ENCODE peak calls at places on chromosomes 6 and 20, in five cellular contexts. One of them, this sample, is unnamed.
A peak's percentile ranks its signal among the peaks of the same experiment; 100 is the strongest.

GRCh38 chr6:26327450-26328264 is 37.3 kb upstream of the BTN3A2 start:
- DNase-seq in GM12878: no peak
- DNase-seq in K562: peak; percentile 43
- DNase-seq in SK-N-SH: peak; percentile 21
- DNase-seq in HepG2: peak; percentile 88
- DNase-seq in this sample: peak; percentile 70

GRCh38 chr6:152600022-152600421 is 37.1 kb downstream of the SYNE1 start:
- DNase-seq in K562: no peak
- DNase-seq in HepG2: no peak
- DNase-seq in SK-N-SH: no peak
- DNase-seq in GM12878: no peak
- DNase-seq in this sample: no peak

GRCh38 chr6:43935921-43936320 is 165.9 kb downstream of the VEGFA start:
- DNase-seq in GM12878: no peak
- DNase-seq in SK-N-SH: no peak
- DNase-seq in K562: no peak
- DNase-seq in HepG2: no peak
- DNase-seq in this sample: no peak

GRCh38 chr20:20255104-20255503 is 112.8 kb upstream of the INSM1 start:
- DNase-seq in SK-N-SH: no peak
- DNase-seq in K562: no peak
- DNase-seq in GM12878: no peak
- DNase-seq in HepG2: no peak
- DNase-seq in this sample: no peak

GRCh38 chr20:62449951-62450815 is 22.8 kb upstream of the RBBP8NL start:
- DNase-seq in SK-N-SH: peak; percentile 74
- DNase-seq in GM12878: no peak
- DNase-seq in K562: no peak
- DNase-seq in HepG2: no peak
- DNase-seq in this sample: no peak

GRCh38 chr6:169724554-169725269 is 412 bp upstream of the PHF10 start:
- DNase-seq in SK-N-SH: peak; percentile 97
- DNase-seq in GM12878: no peak
- DNase-seq in HepG2: peak; percentile 61
- DNase-seq in K562: peak; percentile 92
- DNase-seq in this sample: peak; percentile 44

GRCh38 chr6:138577151-138577915 is 78.0 kb upstream of the NHSL1 start:
- DNase-seq in GM12878: peak; percentile 16
- DNase-seq in SK-N-SH: no peak
- DNase-seq in K562: no peak
- DNase-seq in HepG2: no peak
- DNase-seq in this sample: no peak

GRCh38 chr6:138410972-138411667 is 7.1 kb downstream of the HEBP2 start:
- DNase-seq in GM12878: no peak
- DNase-seq in HepG2: no peak
- DNase-seq in SK-N-SH: no peak
- DNase-seq in K562: no peak
- DNase-seq in this sample: no peak

GRCh38 chr20:61650912-61651733 is 399.1 kb downstream of the CDH4 start:
- DNase-seq in HepG2: no peak
- DNase-seq in GM12878: no peak
- DNase-seq in K562: no peak
- DNase-seq in SK-N-SH: no peak
- DNase-seq in this sample: no peak

GRCh38 chr6:163710552-163710951 is 296.0 kb downstream of the QKI start:
- DNase-seq in SK-N-SH: no peak
- DNase-seq in GM12878: no peak
- DNase-seq in HepG2: no peak
- DNase-seq in K562: no peak
- DNase-seq in this sample: peak; percentile 12

GRCh38 chr6:160477901-160478300 is 129.7 kb downstream of the SLC22A3 start:
- DNase-seq in K562: no peak
- DNase-seq in GM12878: no peak
- DNase-seq in HepG2: no peak
- DNase-seq in SK-N-SH: no peak
- DNase-seq in this sample: no peak

GRCh38 chr20:270517-270916 is 13.0 kb downstream of the DEFB132 start:
- DNase-seq in SK-N-SH: no peak
- DNase-seq in HepG2: no peak
- DNase-seq in K562: no peak
- DNase-seq in GM12878: no peak
- DNase-seq in this sample: no peak

GRCh38 chr6:12545837-12546658 is 170.5 kb upstream of the PHACTR1 start:
- DNase-seq in K562: no peak
- DNase-seq in GM12878: no peak
- DNase-seq in HepG2: no peak
- DNase-seq in SK-N-SH: no peak
- DNase-seq in this sample: no peak

GRCh38 chr20:17171750-17172149 is 55.1 kb upstream of the PCSK2 start:
- DNase-seq in HepG2: no peak
- DNase-seq in SK-N-SH: no peak
- DNase-seq in GM12878: no peak
- DNase-seq in K562: no peak
- DNase-seq in this sample: no peak

GRCh38 chr6:162773996-162774395 is 46.2 kb downstream of the PACRG start:
- DNase-seq in HepG2: no peak
- DNase-seq in SK-N-SH: peak; percentile 21
- DNase-seq in K562: no peak
- DNase-seq in GM12878: no peak
- DNase-seq in this sample: no peak

GRCh38 chr6:77466055-77467028 is 3.1 kb upstream of the HTR1B start:
- DNase-seq in K562: no peak
- DNase-seq in SK-N-SH: peak; percentile 54
- DNase-seq in GM12878: no peak
- DNase-seq in HepG2: peak; percentile 20
- DNase-seq in this sample: peak; percentile 62

GRCh38 chr20:54043044-54043967 is 27.1 kb downstream of the BCAS1 start:
- DNase-seq in K562: no peak
- DNase-seq in HepG2: no peak
- DNase-seq in GM12878: no peak
- DNase-seq in SK-N-SH: no peak
- DNase-seq in this sample: no peak

GRCh38 chr6:152893187-152893586 is 89.7 kb downstream of the FBXO5 start:
- DNase-seq in SK-N-SH: no peak
- DNase-seq in K562: no peak
- DNase-seq in GM12878: no peak
- DNase-seq in HepG2: no peak
- DNase-seq in this sample: no peak

GRCh38 chr6:87846446-87846845 is 144.4 kb upstream of the AKIRIN2 start:
- DNase-seq in SK-N-SH: no peak
- DNase-seq in HepG2: no peak
- DNase-seq in GM12878: no peak
- DNase-seq in K562: no peak
- DNase-seq in this sample: no peak

GRCh38 chr6:79330723-79331122 is 96.2 kb upstream of the HMGN3 start:
- DNase-seq in SK-N-SH: no peak
- DNase-seq in GM12878: no peak
- DNase-seq in K562: no peak
- DNase-seq in HepG2: no peak
- DNase-seq in this sample: no peak

GRCh38 chr6:54445207-54445606 is 137.0 kb downstream of the TINAG start:
- DNase-seq in K562: no peak
- DNase-seq in GM12878: no peak
- DNase-seq in HepG2: no peak
- DNase-seq in SK-N-SH: no peak
- DNase-seq in this sample: no peak

GRCh38 chr20:16052406-16052805 is 520.8 kb downstream of the KIF16B start:
- DNase-seq in HepG2: no peak
- DNase-seq in SK-N-SH: no peak
- DNase-seq in K562: no peak
- DNase-seq in GM12878: no peak
- DNase-seq in this sample: no peak

GRCh38 chr6:57165080-57165479 is 7.0 kb upstream of the BAG2 start:
- DNase-seq in HepG2: no peak
- DNase-seq in K562: no peak
- DNase-seq in SK-N-SH: no peak
- DNase-seq in GM12878: no peak
- DNase-seq in this sample: no peak

GRCh38 chr6:123417411-123417810 is 219.3 kb downstream of the TRDN start:
- DNase-seq in GM12878: no peak
- DNase-seq in SK-N-SH: no peak
- DNase-seq in HepG2: no peak
- DNase-seq in K562: no peak
- DNase-seq in this sample: no peak

GRCh38 chr6:100177956-100178355 is 183.9 kb upstream of the MCHR2 start:
- DNase-seq in SK-N-SH: no peak
- DNase-seq in K562: no peak
- DNase-seq in GM12878: no peak
- DNase-seq in HepG2: no peak
- DNase-seq in this sample: no peak

DNA sequence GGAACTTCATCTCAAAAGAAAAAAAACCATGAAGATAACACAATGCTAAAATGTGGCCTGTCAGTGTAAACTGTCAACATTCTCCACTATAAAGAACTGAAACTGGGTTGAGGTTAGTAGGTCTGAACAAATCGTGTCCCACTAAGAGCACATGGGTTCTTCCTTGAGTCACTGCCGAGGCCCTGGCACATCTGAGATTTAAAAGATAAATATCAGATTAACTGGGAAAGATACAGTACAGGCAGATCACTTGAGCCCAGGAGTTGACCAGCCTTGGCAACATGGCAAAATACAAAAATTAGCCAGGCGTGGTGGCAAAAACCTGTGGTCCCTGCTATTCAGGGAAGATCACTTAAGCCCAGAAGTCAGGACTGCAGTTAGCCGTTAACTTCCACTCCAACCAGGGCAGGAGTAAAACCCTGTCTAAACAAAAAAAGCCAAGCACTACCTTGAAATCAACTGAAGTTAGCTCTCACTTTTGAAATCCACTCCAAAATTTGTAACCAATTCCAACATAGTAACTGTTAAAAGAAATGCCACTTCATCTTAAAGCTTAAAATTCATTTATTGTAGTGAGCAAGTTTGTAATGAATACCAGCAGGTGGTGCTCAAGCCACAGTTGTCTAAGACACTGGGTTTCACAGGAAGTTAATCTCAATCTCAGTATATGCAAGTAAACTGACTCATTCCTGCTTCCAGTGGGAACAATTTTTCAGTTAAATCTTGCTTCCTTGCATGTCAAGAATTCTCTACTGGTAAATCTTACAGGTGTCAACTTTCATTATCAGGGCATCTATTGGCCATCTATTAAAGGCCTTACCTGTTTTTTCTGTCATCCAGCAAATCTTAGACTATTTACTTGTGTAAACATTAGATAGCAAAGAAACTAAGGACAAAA is 5.4 kb downstream of the EEF1A1 start:
- DNase-seq in GM12878: no peak
- DNase-seq in SK-N-SH: peak; percentile 39
- DNase-seq in HepG2: peak; percentile 73
- DNase-seq in K562: peak; percentile 27
- DNase-seq in this sample: peak; percentile 66
- TF ChIP-seq GABPA in GM12878: peak; percentile 19
- TF ChIP-seq GABPA in SK-N-SH: no peak
- TF ChIP-seq GABPA in HepG2: no peak
- TF ChIP-seq GABPA in K562: no peak
- TF ChIP-seq GABPA in this sample: no peak

GRCh38 chr6:104954091-104954797 is 2.7 kb upstream of the LIN28B start:
- DNase-seq in GM12878: no peak
- DNase-seq in HepG2: peak; percentile 71
- DNase-seq in SK-N-SH: no peak
- DNase-seq in K562: no peak
- DNase-seq in this sample: no peak
- TF ChIP-seq GABPA in GM12878: no peak
- TF ChIP-seq GABPA in HepG2: no peak
- TF ChIP-seq GABPA in SK-N-SH: no peak
- TF ChIP-seq GABPA in K562: no peak
- TF ChIP-seq GABPA in this sample: no peak

DNA sequence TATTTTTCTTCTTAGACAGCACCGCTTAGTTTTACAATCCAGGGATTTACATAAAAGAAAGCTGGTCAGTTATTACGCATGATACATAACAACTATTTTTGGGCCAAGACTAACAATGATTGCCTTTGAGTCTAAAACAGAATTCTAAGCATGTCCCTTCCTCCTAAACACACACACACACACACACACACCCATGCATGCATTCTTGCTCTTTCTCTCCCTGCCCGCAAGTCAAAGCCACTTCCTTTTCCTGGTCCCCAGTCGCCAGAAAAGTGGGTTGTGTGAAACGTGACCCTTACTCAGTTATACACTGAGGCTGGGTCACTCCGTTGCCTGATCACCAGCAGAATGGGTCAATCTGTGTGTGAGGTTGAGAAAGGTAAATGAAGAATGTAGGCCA is 31.4 kb downstream of the FYN start:
- DNase-seq in SK-N-SH: no peak
- DNase-seq in GM12878: peak; percentile 60
- DNase-seq in HepG2: no peak
- DNase-seq in K562: no peak
- DNase-seq in this sample: peak; percentile 70
- TF ChIP-seq GABPA in SK-N-SH: no peak
- TF ChIP-seq GABPA in GM12878: peak; percentile 65
- TF ChIP-seq GABPA in HepG2: no peak
- TF ChIP-seq GABPA in K562: no peak
- TF ChIP-seq GABPA in this sample: peak; percentile 49

DNA sequence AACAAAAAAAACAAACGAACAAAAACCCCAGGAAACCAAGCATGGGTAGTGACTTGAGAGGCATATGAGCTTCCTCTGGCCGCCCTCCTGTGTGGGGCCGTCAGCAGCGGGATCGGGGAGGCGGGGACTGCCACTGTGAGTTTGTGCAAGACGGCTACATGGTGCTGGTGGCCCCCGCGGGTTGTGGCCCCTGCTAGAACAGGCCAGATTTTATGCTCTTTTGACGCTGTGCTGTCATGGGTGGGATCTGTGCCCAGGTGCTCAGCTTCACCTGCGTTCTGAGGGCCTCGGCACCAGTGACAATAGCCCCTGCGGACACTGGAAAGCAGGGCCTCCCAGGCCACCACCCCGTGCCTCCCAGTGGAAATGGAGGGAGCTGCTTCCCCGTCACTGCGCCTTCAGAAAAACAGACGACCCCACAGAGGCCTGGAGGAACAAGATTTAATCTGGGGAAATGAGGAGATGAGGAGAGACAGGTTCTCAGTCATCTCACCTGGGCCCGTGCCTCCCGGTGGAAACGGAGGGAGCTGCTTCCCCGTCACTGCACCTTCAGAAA is 4.7 kb upstream of the KCNQ2 start:
- DNase-seq in K562: no peak
- DNase-seq in GM12878: no peak
- DNase-seq in HepG2: no peak
- DNase-seq in SK-N-SH: peak; percentile 50
- DNase-seq in this sample: no peak
- TF ChIP-seq GABPA in K562: no peak
- TF ChIP-seq GABPA in GM12878: no peak
- TF ChIP-seq GABPA in HepG2: no peak
- TF ChIP-seq GABPA in SK-N-SH: no peak
- TF ChIP-seq GABPA in this sample: no peak

DNA sequence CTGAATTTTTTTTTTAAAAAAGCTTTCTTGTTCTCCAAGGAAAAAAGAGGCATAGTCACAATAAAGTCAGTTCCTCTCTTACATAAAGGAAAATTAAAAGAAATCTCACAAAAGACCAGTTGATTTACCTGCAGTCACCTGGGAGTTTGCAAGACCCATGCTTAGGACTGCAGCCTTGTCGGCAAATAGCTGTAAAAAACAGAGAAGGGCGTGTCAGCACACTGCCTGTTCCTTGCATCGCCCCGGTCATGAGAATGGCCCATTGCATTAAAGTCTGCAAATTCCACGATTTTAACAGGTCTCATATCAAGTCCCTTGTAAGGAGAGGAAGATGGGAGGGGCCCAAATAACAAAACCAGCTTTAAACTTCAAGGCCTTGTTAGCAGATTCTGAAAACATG is 17.5 kb downstream of the JAG1 start:
- DNase-seq in K562: no peak
- DNase-seq in HepG2: no peak
- DNase-seq in SK-N-SH: no peak
- DNase-seq in GM12878: no peak
- DNase-seq in this sample: no peak
- TF ChIP-seq GABPA in K562: no peak
- TF ChIP-seq GABPA in HepG2: no peak
- TF ChIP-seq GABPA in SK-N-SH: no peak
- TF ChIP-seq GABPA in GM12878: no peak
- TF ChIP-seq GABPA in this sample: no peak

This sample was measured in HL-60.